ENCODE peak calls at places on chromosomes 11 and 22, in four cellular contexts. U is ascending aorta; G is activated CD4-positive, alpha-beta memory T cell treated with anti-CD3 and anti-CD28 coated beads, Interleukin-2, amount 10 ng/mL, durations not matched to agents 7 days and 5 days; Z is NCI-H2029. N is an unnamed sample.

GRCh38 chr11:32178692-32179091 is 87.8 kb downstream of the RCN1 start:
- DNase-seq in U (no peak), G (no peak), Z (no peak), N (no peak)

GRCh38 chr11:66346476-66347424 is 679 bp downstream of the B4GAT1 start:
- DNase-seq in U (no peak), G (no peak), Z (no peak), N (no peak)

GRCh38 chr11:64337538-64338249 is 2.3 kb upstream of the CCDC88B start:
- DNase-seq in U (no peak), G (no peak), Z (no peak), N (no peak)

GRCh38 chr11:72413914-72414628 is 20.3 kb downstream of the CLPB start:
- DNase-seq in U (peak; percentile 92), G (peak; percentile 80), Z (peak; percentile 78), N (peak; percentile 84)

GRCh38 chr11:13008625-13009475 is at the start of gene RASSF10:
- DNase-seq in U (no peak), G (no peak), Z (peak; percentile 79), N (no peak)

GRCh38 chr11:59865031-59865430 is 1.3 kb downstream of the TCN1 start:
- DNase-seq in U (no peak), G (no peak), Z (no peak), N (no peak)

GRCh38 chr22:44097263-44098020 is 73.3 kb downstream of the PARVB start:
- DNase-seq in U (no peak), G (no peak), Z (no peak), N (no peak)

GRCh38 chr22:47446821-47447810 is 684.7 kb downstream of the TBC1D22A start:
- DNase-seq in U (no peak), G (no peak), Z (no peak), N (no peak)

GRCh38 chr22:17845340-17845739 is 71.1 kb upstream of the BID start:
- DNase-seq in U (no peak), G (no peak), Z (no peak), N (no peak)

GRCh38 chr11:117072517-117073218 is 25.6 kb downstream of the SIK3 start:
- DNase-seq in U (no peak), G (no peak), Z (peak; percentile 29), N (no peak)

GRCh38 chr11:47241740-47242400 is 6.7 kb downstream of the ACP2 start:
- DNase-seq in U (no peak), G (no peak), Z (no peak), N (no peak)

GRCh38 chr11:118126082-118126838 is 26.4 kb downstream of the SCN4B start:
- DNase-seq in U (no peak), G (no peak), Z (no peak), N (no peak)

GRCh38 chr11:64100345-64100744 is 64.6 kb downstream of the FLRT1 start:
- DNase-seq in U (no peak), G (no peak), Z (no peak), N (no peak)

GRCh38 chr22:19679476-19680099 is 34.7 kb upstream of the SEPTIN5 start:
- DNase-seq in U (peak; percentile 61), G (peak; percentile 30), Z (no peak), N (no peak)

GRCh38 chr11:65427691-65428577 is 5.3 kb downstream of the NEAT1 start:
- DNase-seq in U (peak; percentile 69), G (peak; percentile 59), Z (no peak), N (peak; percentile 23)

GRCh38 chr22:41022470-41023298 is 69.7 kb upstream of the EP300 start:
- DNase-seq in U (peak; percentile 94), G (peak; percentile 86), Z (peak; percentile 77), N (peak; percentile 84)

GRCh38 chr11:82995754-82996398 is 75.8 kb downstream of the RAB30 start:
- DNase-seq in U (no peak), G (no peak), Z (no peak), N (no peak)

GRCh38 chr22:44730034-44730433 is 22.3 kb upstream of the ARHGAP8 start:
- DNase-seq in U (no peak), G (no peak), Z (no peak), N (no peak)

GRCh38 chr22:47693606-47694005 is 931.2 kb downstream of the TBC1D22A start:
- DNase-seq in U (no peak), G (no peak), Z (no peak), N (no peak)

GRCh38 chr22:50705851-50706351 is 32.1 kb upstream of the ACR start:
- DNase-seq in U (no peak), G (no peak), Z (no peak), N (peak; percentile 39)

GRCh38 chr11:71237853-71238252 is 14.5 kb downstream of the SHANK2 start:
- DNase-seq in U (peak; percentile 28), G (no peak), Z (no peak), N (no peak)

GRCh38 chr11:19642185-19642591 is 70.4 kb upstream of the NAV2 start:
- DNase-seq in U (no peak), G (no peak), Z (no peak), N (no peak)

GRCh38 chr11:35943761-35944502 is at the start of gene LDLRAD3:
- DNase-seq in U (peak; percentile 82), G (peak; percentile 30), Z (peak; percentile 17), N (peak; percentile 76)

GRCh38 chr11:78022397-78023396 is at the start of gene KCTD14:
- DNase-seq in U (no peak), G (no peak), Z (peak; percentile 66), N (no peak)

GRCh38 chr11:108654994-108655631 is 9.8 kb upstream of the DDX10 start:
- DNase-seq in U (no peak), G (peak; percentile 31), Z (peak; percentile 46), N (no peak)

GRCh38 chr11:115707180-115707905 is 203.1 kb upstream of the CADM1 start:
- DNase-seq in U (no peak), G (no peak), Z (no peak), N (no peak)

GRCh38 chr22:37681556-37682049 is 4.5 kb upstream of the NOL12 start:
- DNase-seq in U (peak; percentile 84), G (peak; percentile 81), Z (peak; percentile 38), N (peak; percentile 75)

N was measured in dorsolateral prefrontal cortex.